ENCODE peak calls at places on chromosomes 13 and 19, in eight cellular contexts. One of them, this sample, is unnamed.

GRCh38 chr13:39567569-39567968 is 35.4 kb downstream of the LHFPL6 start:
- DNase-seq in colonic mucosa: no peak
- DNase-seq in A673: no peak
- DNase-seq in AG04450: no peak
- DNase-seq in heart right ventricle: no peak
- DNase-seq in CD4-positive, alpha-beta T cell: no peak
- DNase-seq in mammary epithelial cell: no peak
- DNase-seq in fibroblast of lung: no peak
- DNase-seq in this sample: peak

GRCh38 chr13:45341799-45342584 is 1.0 kb upstream of the TPT1 start:
- DNase-seq in CD4-positive, alpha-beta T cell: no peak
- DNase-seq in mammary epithelial cell: peak
- DNase-seq in heart right ventricle: no peak
- DNase-seq in A673: peak
- DNase-seq in colonic mucosa: peak
- DNase-seq in AG04450: no peak
- DNase-seq in fibroblast of lung: peak
- DNase-seq in this sample: peak

GRCh38 chr13:39451860-39452301 is 151.1 kb downstream of the LHFPL6 start:
- DNase-seq in CD4-positive, alpha-beta T cell: no peak
- DNase-seq in fibroblast of lung: peak
- DNase-seq in mammary epithelial cell: no peak
- DNase-seq in colonic mucosa: no peak
- DNase-seq in A673: peak
- DNase-seq in AG04450: no peak
- DNase-seq in heart right ventricle: peak
- DNase-seq in this sample: no peak

GRCh38 chr19:28466107-28467045 is 746.6 kb downstream of the UQCRFS1 start:
- DNase-seq in colonic mucosa: peak
- DNase-seq in A673: peak
- DNase-seq in heart right ventricle: peak
- DNase-seq in CD4-positive, alpha-beta T cell: peak
- DNase-seq in mammary epithelial cell: peak
- DNase-seq in fibroblast of lung: peak
- DNase-seq in AG04450: no peak
- DNase-seq in this sample: peak

GRCh38 chr19:11378319-11379189 is 4.1 kb downstream of the SWSAP1 start:
- DNase-seq in fibroblast of lung: peak
- DNase-seq in heart right ventricle: peak
- DNase-seq in AG04450: no peak
- DNase-seq in CD4-positive, alpha-beta T cell: no peak
- DNase-seq in colonic mucosa: peak
- DNase-seq in A673: peak
- DNase-seq in mammary epithelial cell: peak
- DNase-seq in this sample: peak

GRCh38 chr19:6556480-6556879 is 25.7 kb downstream of the TNFSF9 start:
- DNase-seq in fibroblast of lung: no peak
- DNase-seq in CD4-positive, alpha-beta T cell: no peak
- DNase-seq in colonic mucosa: no peak
- DNase-seq in AG04450: no peak
- DNase-seq in mammary epithelial cell: peak
- DNase-seq in heart right ventricle: no peak
- DNase-seq in A673: no peak
- DNase-seq in this sample: no peak

GRCh38 chr19:27794444-27795042 is 1418.4 kb downstream of the UQCRFS1 start:
- DNase-seq in A673: peak
- DNase-seq in mammary epithelial cell: peak
- DNase-seq in fibroblast of lung: peak
- DNase-seq in heart right ventricle: peak
- DNase-seq in colonic mucosa: no peak
- DNase-seq in AG04450: no peak
- DNase-seq in CD4-positive, alpha-beta T cell: no peak
- DNase-seq in this sample: peak

GRCh38 chr13:80334582-80335260 is 6.2 kb downstream of the SPRY2 start:
- DNase-seq in AG04450: no peak
- DNase-seq in A673: peak
- DNase-seq in fibroblast of lung: peak
- DNase-seq in colonic mucosa: no peak
- DNase-seq in mammary epithelial cell: peak
- DNase-seq in CD4-positive, alpha-beta T cell: no peak
- DNase-seq in heart right ventricle: no peak
- DNase-seq in this sample: peak

GRCh38 chr19:15299568-15300409 is 32.5 kb downstream of the BRD4 start:
- DNase-seq in A673: no peak
- DNase-seq in mammary epithelial cell: no peak
- DNase-seq in CD4-positive, alpha-beta T cell: no peak
- DNase-seq in fibroblast of lung: peak
- DNase-seq in colonic mucosa: no peak
- DNase-seq in AG04450: peak
- DNase-seq in heart right ventricle: no peak
- DNase-seq in this sample: no peak

GRCh38 chr19:49355890-49356289 is 6.3 kb downstream of the TEAD2 start:
- DNase-seq in AG04450: no peak
- DNase-seq in mammary epithelial cell: no peak
- DNase-seq in CD4-positive, alpha-beta T cell: no peak
- DNase-seq in heart right ventricle: peak
- DNase-seq in colonic mucosa: no peak
- DNase-seq in A673: peak
- DNase-seq in fibroblast of lung: no peak
- DNase-seq in this sample: no peak

GRCh38 chr13:80547885-80548284 is 207.0 kb upstream of the SPRY2 start:
- DNase-seq in heart right ventricle: no peak
- DNase-seq in mammary epithelial cell: no peak
- DNase-seq in colonic mucosa: no peak
- DNase-seq in AG04450: no peak
- DNase-seq in CD4-positive, alpha-beta T cell: no peak
- DNase-seq in fibroblast of lung: peak
- DNase-seq in A673: no peak
- DNase-seq in this sample: no peak

GRCh38 chr19:1169921-1170885 is 3.9 kb downstream of the SBNO2 start:
- DNase-seq in colonic mucosa: no peak
- DNase-seq in fibroblast of lung: peak
- DNase-seq in AG04450: peak
- DNase-seq in CD4-positive, alpha-beta T cell: no peak
- DNase-seq in mammary epithelial cell: peak
- DNase-seq in A673: peak
- DNase-seq in heart right ventricle: no peak
- DNase-seq in this sample: peak

DNA sequence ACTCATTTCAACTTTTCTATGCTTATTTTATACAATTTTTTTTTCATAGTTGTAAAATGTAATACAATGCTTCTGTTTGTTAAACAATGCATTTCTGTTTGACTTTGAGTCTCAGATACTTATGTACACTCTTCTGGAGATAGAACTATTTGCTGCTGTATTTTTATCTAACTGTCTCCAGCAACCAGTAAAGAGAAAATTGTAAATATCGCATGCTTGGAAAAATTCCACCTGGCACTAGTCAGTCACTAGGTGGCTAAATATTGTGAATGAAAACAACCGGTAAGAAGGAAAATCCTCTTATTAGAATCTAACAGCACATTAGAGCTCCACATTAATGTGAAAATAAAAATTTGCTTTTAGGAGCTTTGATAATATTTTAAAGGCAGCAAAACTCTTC is 876.5 kb downstream of the PCDH9 start:
- DNase-seq in CD4-positive, alpha-beta T cell: no peak
- DNase-seq in colonic mucosa: no peak
- DNase-seq in AG04450: no peak
- DNase-seq in heart right ventricle: no peak
- DNase-seq in fibroblast of lung: no peak
- DNase-seq in mammary epithelial cell: no peak
- DNase-seq in A673: no peak
- DNase-seq in this sample: peak
- TF ChIP-seq CTCF in CD4-positive, alpha-beta T cell: no peak
- TF ChIP-seq CTCF in colonic mucosa: no peak
- TF ChIP-seq CTCF in AG04450: no peak
- TF ChIP-seq CTCF in heart right ventricle: no peak
- TF ChIP-seq CTCF in fibroblast of lung: no peak
- TF ChIP-seq CTCF in mammary epithelial cell: no peak
- TF ChIP-seq CTCF in A673: no peak
- TF ChIP-seq CTCF in this sample: no peak

DNA sequence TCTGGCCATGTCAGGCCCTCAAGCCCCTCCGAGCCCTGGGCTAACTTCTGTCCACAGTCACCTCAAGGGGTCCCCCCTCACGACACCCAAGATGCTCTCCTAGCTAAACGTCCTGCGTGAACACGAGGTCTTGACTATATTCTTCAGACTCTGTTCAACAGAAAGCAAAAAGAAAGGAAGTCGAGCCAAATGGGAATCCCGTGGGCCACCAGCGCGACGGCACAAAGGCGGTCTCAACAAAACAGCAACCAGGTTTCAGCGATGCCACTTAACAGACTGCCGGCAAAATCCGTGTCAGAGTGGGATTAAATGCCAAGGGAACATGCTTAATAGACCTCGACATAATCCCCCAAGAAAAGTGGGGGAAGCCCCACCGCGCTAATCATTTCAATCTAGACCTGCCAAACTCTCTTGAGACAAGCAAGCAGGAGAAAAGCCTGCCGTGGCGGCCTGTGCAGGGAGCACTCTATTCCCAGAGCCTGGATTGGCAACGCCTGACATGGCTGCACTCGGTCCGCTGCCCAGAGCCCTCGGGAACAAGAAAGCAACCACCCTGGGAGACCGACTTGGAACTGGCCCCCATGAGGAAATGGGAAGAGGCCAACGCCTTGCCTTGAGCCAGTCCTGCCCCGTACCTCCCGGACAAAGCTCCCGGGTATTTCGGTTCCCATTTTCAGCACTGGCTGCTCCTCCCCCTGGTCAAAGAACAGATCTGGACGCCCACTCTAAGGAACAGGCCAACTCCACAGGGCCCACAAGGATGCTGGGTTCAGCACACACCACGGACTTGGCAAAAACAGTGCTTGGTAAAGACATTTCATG is 16.0 kb downstream of the ZC3H4 start:
- DNase-seq in heart right ventricle: peak
- DNase-seq in AG04450: no peak
- DNase-seq in mammary epithelial cell: peak
- DNase-seq in colonic mucosa: peak
- DNase-seq in A673: peak
- DNase-seq in CD4-positive, alpha-beta T cell: no peak
- DNase-seq in fibroblast of lung: no peak
- DNase-seq in this sample: no peak
- H3K27ac ChIP-seq in heart right ventricle: peak
- H3K27ac ChIP-seq in AG04450: no peak
- H3K27ac ChIP-seq in mammary epithelial cell: no peak
- H3K27ac ChIP-seq in colonic mucosa: peak
- H3K27ac ChIP-seq in A673: peak
- H3K27ac ChIP-seq in CD4-positive, alpha-beta T cell: no peak
- H3K27ac ChIP-seq in fibroblast of lung: peak
- H3K27ac ChIP-seq in this sample: peak

DNA sequence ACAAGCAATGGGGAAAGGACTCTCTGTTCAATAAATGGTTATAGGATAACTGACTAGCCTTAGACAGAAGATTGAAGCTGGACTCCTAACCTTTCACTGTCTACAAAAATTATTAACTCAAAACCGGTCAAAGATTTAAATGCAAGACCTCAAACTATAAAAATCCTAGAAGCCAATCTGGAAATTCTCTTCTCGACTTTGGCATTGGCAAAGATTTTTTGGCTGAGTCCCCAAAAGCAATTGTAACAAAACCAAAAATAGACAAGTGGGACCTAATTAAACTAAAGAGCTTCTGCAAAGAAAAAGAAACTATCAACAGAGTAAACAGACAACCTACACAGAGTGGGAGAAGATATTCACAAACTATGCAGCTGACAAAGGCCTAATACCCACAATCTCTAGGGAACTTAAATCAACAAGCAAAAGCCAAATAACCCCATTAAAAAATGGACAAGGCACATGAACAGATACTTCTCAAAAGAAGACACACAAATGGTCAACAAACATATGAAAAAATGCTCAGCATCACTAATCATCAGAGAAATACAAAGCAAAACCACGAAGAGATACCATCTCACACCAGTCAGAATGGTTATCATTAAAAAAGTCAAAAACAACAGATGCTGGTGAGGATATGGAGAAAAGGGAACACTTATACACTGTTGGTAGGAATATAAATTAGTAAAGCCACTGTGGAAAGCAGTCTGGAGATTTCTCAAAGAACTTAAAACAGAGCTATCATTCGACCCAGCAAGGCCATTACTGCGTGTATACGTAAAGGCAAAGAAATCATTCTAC is 266.3 kb downstream of the DNAJC15 start:
- DNase-seq in CD4-positive, alpha-beta T cell: no peak
- DNase-seq in fibroblast of lung: no peak
- DNase-seq in colonic mucosa: no peak
- DNase-seq in mammary epithelial cell: no peak
- DNase-seq in AG04450: no peak
- DNase-seq in A673: no peak
- DNase-seq in heart right ventricle: no peak
- DNase-seq in this sample: no peak
- TF ChIP-seq CTCF in CD4-positive, alpha-beta T cell: no peak
- TF ChIP-seq CTCF in fibroblast of lung: no peak
- TF ChIP-seq CTCF in colonic mucosa: no peak
- TF ChIP-seq CTCF in mammary epithelial cell: no peak
- TF ChIP-seq CTCF in AG04450: no peak
- TF ChIP-seq CTCF in A673: no peak
- TF ChIP-seq CTCF in heart right ventricle: no peak
- TF ChIP-seq CTCF in this sample: no peak

GRCh38 chr19:58277748-58278147 is 1.0 kb upstream of the ZNF8 start:
- DNase-seq in mammary epithelial cell: no peak
- DNase-seq in CD4-positive, alpha-beta T cell: no peak
- DNase-seq in A673: no peak
- DNase-seq in fibroblast of lung: peak
- DNase-seq in colonic mucosa: peak
- DNase-seq in heart right ventricle: no peak
- DNase-seq in AG04450: no peak
- DNase-seq in this sample: no peak

GRCh38 chr19:58277197-58277596 is 1.6 kb upstream of the ZNF8 start:
- DNase-seq in fibroblast of lung: no peak
- DNase-seq in colonic mucosa: no peak
- DNase-seq in mammary epithelial cell: no peak
- DNase-seq in heart right ventricle: no peak
- DNase-seq in CD4-positive, alpha-beta T cell: no peak
- DNase-seq in AG04450: no peak
- DNase-seq in A673: no peak
- DNase-seq in this sample: no peak

GRCh38 chr19:58279042-58279924 is 528 bp downstream of the ZNF8 start:
- DNase-seq in mammary epithelial cell: peak
- DNase-seq in AG04450: peak
- DNase-seq in CD4-positive, alpha-beta T cell: no peak
- DNase-seq in colonic mucosa: peak
- DNase-seq in heart right ventricle: peak
- DNase-seq in fibroblast of lung: peak
- DNase-seq in A673: peak
- DNase-seq in this sample: peak

GRCh38 chr19:58278156-58279041 is at the start of gene ZNF8:
- DNase-seq in fibroblast of lung: peak
- DNase-seq in AG04450: peak
- DNase-seq in heart right ventricle: peak
- DNase-seq in mammary epithelial cell: peak
- DNase-seq in colonic mucosa: peak
- DNase-seq in A673: peak
- DNase-seq in CD4-positive, alpha-beta T cell: peak
- DNase-seq in this sample: peak

DNA sequence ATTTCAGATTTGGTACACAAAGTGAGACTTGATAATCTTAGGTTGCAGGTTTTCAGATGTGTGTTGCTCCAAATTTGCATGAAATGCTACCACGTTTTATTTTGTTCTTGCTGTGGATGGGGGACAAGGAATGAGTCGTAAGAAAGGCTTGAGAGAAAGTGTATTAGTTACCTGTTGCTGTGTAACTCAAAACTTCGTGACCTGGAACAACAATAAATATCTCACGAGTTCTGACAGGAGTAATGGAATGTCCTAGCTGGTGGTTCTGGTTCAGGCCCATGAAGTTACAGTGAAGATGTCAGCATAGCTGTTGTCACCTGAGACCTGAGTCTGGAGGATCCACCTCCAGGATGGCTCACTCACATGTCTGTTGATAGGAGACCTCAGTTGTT is 1.2 kb downstream of the ZNF8 start:
- DNase-seq in heart right ventricle: no peak
- DNase-seq in colonic mucosa: no peak
- DNase-seq in mammary epithelial cell: peak
- DNase-seq in CD4-positive, alpha-beta T cell: no peak
- DNase-seq in A673: no peak
- DNase-seq in fibroblast of lung: no peak
- DNase-seq in AG04450: no peak
- DNase-seq in this sample: no peak
- H3K27ac ChIP-seq in heart right ventricle: peak
- H3K27ac ChIP-seq in colonic mucosa: no peak
- H3K27ac ChIP-seq in mammary epithelial cell: peak
- H3K27ac ChIP-seq in CD4-positive, alpha-beta T cell: no peak
- H3K27ac ChIP-seq in A673: no peak
- H3K27ac ChIP-seq in fibroblast of lung: no peak
- H3K27ac ChIP-seq in AG04450: no peak
- H3K27ac ChIP-seq in this sample: no peak

This sample was measured in PC-3.